ENCODE peak calls at places on chromosomes 4 and X, in six cellular contexts. Y is left ventricle myocardium inferior, A is SK-N-SH, J is transverse colon, D is pancreas, P is thyroid gland. F is an unnamed sample.

GRCh38 chrX:16479206-16479869 is 170.6 kb upstream of the S100G start:
- DNase-seq in Y (no peak), A (no peak), J (no peak), D (no peak), P (no peak), F (no peak)

GRCh38 chr4:73220815-73221214 is 37.8 kb downstream of the ANKRD17 start:
- DNase-seq in Y (no peak), A (no peak), J (no peak), D (no peak), P (no peak), F (no peak)

GRCh38 chr4:145132521-145133098 is 34.5 kb downstream of the ABCE1 start:
- DNase-seq in Y (no peak), A (no peak), J (no peak), D (no peak), P (no peak), F (no peak)

GRCh38 chr4:6584865-6585264 is 9.9 kb downstream of the MAN2B2 start:
- DNase-seq in Y (no peak), A (no peak), J (no peak), D (peak), P (no peak), F (no peak)

GRCh38 chrX:114047558-114047957 is 536.3 kb upstream of the HTR2C start:
- DNase-seq in Y (no peak), A (no peak), J (no peak), D (no peak), P (no peak), F (no peak)

GRCh38 chr4:89111833-89112563 is 665 bp downstream of the TIGD2 start:
- DNase-seq in Y (no peak), A (peak), J (peak), D (no peak), P (no peak), F (peak)

GRCh38 chr4:8291701-8292387 is 22.3 kb downstream of the HTRA3 start:
- DNase-seq in Y (peak), A (no peak), J (no peak), D (peak), P (no peak), F (no peak)

GRCh38 chrX:75547137-75547536 is 24.3 kb upstream of the ZDHHC15 start:
- DNase-seq in Y (no peak), A (no peak), J (no peak), D (no peak), P (no peak), F (no peak)

GRCh38 chr4:6562931-6563901 is 11.8 kb upstream of the MAN2B2 start:
- DNase-seq in Y (no peak), A (peak), J (peak), D (peak), P (no peak), F (no peak)

GRCh38 chr4:90486346-90486745 is 359.2 kb downstream of the CCSER1 start:
- DNase-seq in Y (no peak), A (no peak), J (no peak), D (no peak), P (no peak), F (no peak)

GRCh38 chr4:172141025-172141424 is 327.8 kb downstream of the GALNTL6 start:
- DNase-seq in Y (no peak), A (no peak), J (no peak), D (no peak), P (no peak), F (no peak)

GRCh38 chr4:176256921-176257320 is 12.1 kb downstream of the ASB5 start:
- DNase-seq in Y (no peak), A (no peak), J (no peak), D (no peak), P (no peak), F (no peak)

GRCh38 chr4:83074086-83074704 is 39.2 kb downstream of the COPS4 start:
- DNase-seq in Y (no peak), A (peak), J (peak), D (no peak), P (no peak), F (peak)

GRCh38 chr4:168541608-168541953 is 44.7 kb downstream of the PALLD start:
- DNase-seq in Y (no peak), A (no peak), J (no peak), D (no peak), P (no peak), F (no peak)

GRCh38 chrX:15675490-15675921 is 10.9 kb upstream of the CLTRN start:
- DNase-seq in Y (peak), A (peak), J (peak), D (peak), P (peak), F (peak)

GRCh38 chrX:7570432-7571009 is 272.4 kb upstream of the VCX start:
- DNase-seq in Y (no peak), A (no peak), J (no peak), D (no peak), P (no peak), F (no peak)

GRCh38 chr4:2248821-2249261 is 6.9 kb upstream of the HAUS3 start:
- DNase-seq in Y (no peak), A (peak), J (no peak), D (peak), P (no peak), F (peak)

GRCh38 chr4:67615119-67615518 is 56.6 kb downstream of the STAP1 start:
- DNase-seq in Y (no peak), A (no peak), J (no peak), D (no peak), P (no peak), F (no peak)

GRCh38 chrX:31314921-31315320 is 243.1 kb upstream of the FTHL17 start:
- DNase-seq in Y (no peak), A (no peak), J (no peak), D (no peak), P (no peak), F (no peak)

GRCh38 chr4:121690001-121690400 is 6.8 kb downstream of the ANXA5 start:
- DNase-seq in Y (no peak), A (no peak), J (no peak), D (no peak), P (no peak), F (no peak)

GRCh38 chr4:141465151-141465550 is 171.2 kb upstream of the IL15 start:
- DNase-seq in Y (no peak), A (peak), J (no peak), D (no peak), P (no peak), F (no peak)

GRCh38 chrX:128807367-128807766 is 715.9 kb downstream of the SMARCA1 start:
- DNase-seq in Y (no peak), A (no peak), J (no peak), D (peak), P (no peak), F (no peak)

GRCh38 chr4:6126971-6127745 is 73.2 kb downstream of the JAKMIP1 start:
- DNase-seq in Y (no peak), A (no peak), J (no peak), D (peak), P (no peak), F (no peak)

GRCh38 chr4:174538123-174538875 is 16.0 kb upstream of the HPGD start:
- DNase-seq in Y (no peak), A (no peak), J (no peak), D (no peak), P (no peak), F (no peak)

GRCh38 chr4:6368601-6369000 is 99.0 kb downstream of the WFS1 start:
- DNase-seq in Y (no peak), A (no peak), J (no peak), D (peak), P (no peak), F (no peak)

GRCh38 chr4:59838236-59838635 is 1361.9 kb upstream of the ADGRL3 start:
- DNase-seq in Y (no peak), A (no peak), J (no peak), D (no peak), P (no peak), F (no peak)

GRCh38 chrX:140501940-140502468 is 2.9 kb downstream of the SOX3 start:
- DNase-seq in Y (no peak), A (no peak), J (no peak), D (no peak), P (no peak), F (no peak)

GRCh38 chr4:105624530-105624929 is 72.1 kb downstream of the ARHGEF38 start:
- DNase-seq in Y (peak), A (no peak), J (no peak), D (no peak), P (peak), F (no peak)

GRCh38 chr4:165355900-165356300 is 22.9 kb upstream of the CPE start:
- DNase-seq in Y (no peak), A (peak), J (no peak), D (no peak), P (peak), F (no peak)

GRCh38 chr4:78562687-78563086 is 11.1 kb downstream of the ANXA3 start:
- DNase-seq in Y (no peak), A (no peak), J (no peak), D (no peak), P (no peak), F (no peak)

GRCh38 chr4:108168672-108169562 is at the start of gene LEF1:
- DNase-seq in Y (no peak), A (peak), J (peak), D (peak), P (peak), F (peak)

GRCh38 chrX:110734894-110735541 is 60.6 kb downstream of the CHRDL1 start:
- DNase-seq in Y (no peak), A (no peak), J (no peak), D (no peak), P (no peak), F (no peak)

GRCh38 chr4:32485976-32486375 is 1765.8 kb downstream of the PCDH7 start:
- DNase-seq in Y (no peak), A (no peak), J (no peak), D (no peak), P (no peak), F (no peak)

GRCh38 chrX:155056877-155057792 is 13.8 kb downstream of the CMC4 start:
- DNase-seq in Y (peak), A (peak), J (peak), D (peak), P (peak), F (peak)

GRCh38 chr4:88360791-88361190 is 17.9 kb upstream of the HERC6 start:
- DNase-seq in Y (no peak), A (no peak), J (no peak), D (no peak), P (no peak), F (no peak)

GRCh38 chr4:125316391-125316780 is 1.6 kb downstream of the FAT4 start:
- DNase-seq in Y (peak), A (peak), J (peak), D (no peak), P (peak), F (no peak)

GRCh38 chr4:163598028-163598427 is 103.5 kb downstream of the TMA16 start:
- DNase-seq in Y (no peak), A (no peak), J (no peak), D (no peak), P (no peak), F (no peak)

GRCh38 chrX:119237526-119238035 is 1.5 kb downstream of the PGRMC1 start:
- DNase-seq in Y (no peak), A (no peak), J (no peak), D (no peak), P (no peak), F (no peak)

GRCh38 chr4:138901177-138901576 is 114.4 kb upstream of the NOCT start:
- DNase-seq in Y (no peak), A (no peak), J (no peak), D (no peak), P (no peak), F (no peak)

GRCh38 chrX:6024204-6024603 is 204.5 kb downstream of the NLGN4X start:
- DNase-seq in Y (no peak), A (no peak), J (no peak), D (no peak), P (no peak), F (no peak)
- H3K27ac ChIP-seq in Y (no peak), A (no peak), J (no peak), D (no peak), P (no peak), F (no peak)

DNA sequence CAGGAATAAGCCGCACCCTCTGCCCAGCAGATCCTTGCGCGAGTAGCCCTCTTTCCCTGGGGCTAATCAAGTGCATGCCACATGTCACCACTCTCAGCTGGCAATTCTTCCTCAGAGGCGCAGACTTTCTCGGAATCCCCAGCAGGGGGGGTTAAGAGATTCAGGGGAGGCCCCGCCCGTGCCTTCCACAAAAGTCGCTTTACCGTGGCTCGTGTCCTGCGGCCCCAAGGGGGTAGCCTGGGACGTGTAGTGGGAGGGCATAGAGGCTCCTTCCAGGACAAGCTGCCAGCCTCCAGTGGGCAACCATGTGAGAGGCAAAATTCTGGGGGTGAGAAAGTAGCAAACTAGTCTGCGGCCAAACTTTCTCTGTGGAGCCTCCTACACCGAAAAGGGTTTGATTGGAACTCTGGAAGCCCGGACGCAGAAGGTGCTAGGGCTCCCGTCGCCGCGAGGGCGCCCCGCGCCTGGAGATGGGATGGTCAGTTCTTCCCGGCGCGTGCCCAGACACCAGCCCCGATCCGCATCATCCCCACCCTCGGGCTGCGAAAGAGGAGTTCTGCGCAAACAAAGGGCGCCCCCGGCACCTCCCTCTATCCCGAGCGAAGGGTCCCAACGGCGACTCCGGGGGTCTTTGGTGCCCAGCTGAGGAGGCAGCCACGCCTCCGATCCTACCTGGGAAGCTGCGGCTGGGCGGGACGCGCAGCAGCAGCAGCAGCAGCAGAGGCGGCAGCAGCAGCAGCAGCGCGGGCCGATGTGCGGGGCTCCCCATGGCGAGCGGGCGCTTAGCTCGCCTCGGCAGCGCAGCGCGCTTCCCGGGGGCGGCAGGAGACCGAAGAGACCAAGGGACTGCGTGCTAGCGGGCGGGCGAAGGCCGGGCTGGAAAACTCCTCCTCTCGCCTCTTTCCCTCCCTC is at the start of gene SRPX:
- DNase-seq in Y (peak), A (peak), J (peak), D (peak), P (peak), F (peak)
- TF ChIP-seq CTCF in Y (peak), A (peak), J (peak), D (no peak), P (no peak), F (no peak)

GRCh38 chr4:119136541-119136940 is 909 bp downstream of the MYOZ2 start:
- DNase-seq in Y (no peak), A (no peak), J (no peak), D (no peak), P (no peak), F (no peak)
- H3K4me3 ChIP-seq in Y (peak), A (no peak), J (no peak), D (no peak), P (no peak), F (no peak)

DNA sequence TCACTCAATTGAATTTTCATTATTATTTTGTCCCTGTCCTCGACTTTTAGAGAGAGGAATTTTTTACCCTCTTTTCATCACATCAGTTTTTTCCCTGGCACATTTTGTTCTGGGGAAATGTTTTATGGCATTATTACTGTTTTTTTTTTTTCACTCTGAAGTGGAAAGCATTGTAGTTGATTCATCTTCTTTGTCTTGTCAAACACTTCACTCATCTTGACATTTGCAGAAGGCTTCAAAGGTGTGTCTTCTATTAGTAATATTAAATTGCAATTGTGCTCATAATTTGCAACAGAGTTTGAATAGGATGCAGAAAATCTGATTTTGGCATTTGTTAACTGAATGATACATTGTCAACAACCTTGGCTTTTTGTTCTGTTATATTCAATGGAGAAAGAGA is 545.4 kb upstream of the ARX start:
- DNase-seq in Y (no peak), A (no peak), J (no peak), D (no peak), P (no peak), F (no peak)
- H3K27ac ChIP-seq in Y (no peak), A (no peak), J (no peak), D (no peak), P (no peak), F (no peak)

DNA sequence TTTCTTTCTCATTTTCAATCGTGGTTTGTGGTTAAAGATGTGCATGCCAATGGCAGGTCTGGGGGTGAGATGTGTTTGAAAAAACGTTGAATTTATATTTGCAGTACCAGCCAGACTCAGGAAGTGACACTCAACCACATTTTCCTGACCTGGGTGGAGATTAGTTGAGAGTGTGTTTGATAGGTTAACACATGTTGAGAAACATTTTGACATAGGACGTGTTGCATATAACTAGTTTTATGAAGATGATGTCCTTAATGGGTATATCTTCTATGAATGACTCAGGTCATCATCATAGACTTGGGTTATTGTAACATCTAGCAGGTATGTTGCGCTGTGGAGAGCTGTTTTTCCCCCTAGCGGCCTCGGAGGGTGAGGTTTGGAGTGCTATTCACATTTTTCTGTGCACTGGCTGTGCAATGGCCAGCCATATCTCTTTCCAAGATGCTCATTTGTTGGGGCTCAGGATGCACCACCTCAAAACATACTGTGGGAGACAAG is 21.7 kb upstream of the CD38 start:
- DNase-seq in Y (no peak), A (no peak), J (peak), D (no peak), P (no peak), F (no peak)
- TF ChIP-seq CTCF in Y (no peak), A (no peak), J (no peak), D (no peak), P (no peak), F (no peak)

DNA sequence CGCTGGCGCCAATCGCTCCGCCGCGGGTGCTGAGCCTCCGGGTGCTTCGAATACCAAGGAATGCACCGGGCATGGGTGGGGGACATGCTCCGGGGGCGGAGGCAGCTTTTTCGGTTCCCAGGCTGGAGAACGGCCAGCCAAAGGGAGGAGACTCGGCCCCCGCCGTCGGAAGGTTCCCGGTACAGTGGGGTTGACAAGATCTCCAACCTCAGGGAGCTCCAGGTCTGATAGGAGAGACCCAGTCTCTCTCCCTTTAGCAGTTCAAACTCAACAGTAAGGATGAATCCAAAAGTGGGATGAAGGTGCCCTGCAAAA is 29.1 kb upstream of the BCORL1 start:
- DNase-seq in Y (no peak), A (no peak), J (no peak), D (no peak), P (no peak), F (no peak)
- H3K4me3 ChIP-seq in Y (peak), A (no peak), J (peak), D (no peak), P (no peak), F (no peak)

DNA sequence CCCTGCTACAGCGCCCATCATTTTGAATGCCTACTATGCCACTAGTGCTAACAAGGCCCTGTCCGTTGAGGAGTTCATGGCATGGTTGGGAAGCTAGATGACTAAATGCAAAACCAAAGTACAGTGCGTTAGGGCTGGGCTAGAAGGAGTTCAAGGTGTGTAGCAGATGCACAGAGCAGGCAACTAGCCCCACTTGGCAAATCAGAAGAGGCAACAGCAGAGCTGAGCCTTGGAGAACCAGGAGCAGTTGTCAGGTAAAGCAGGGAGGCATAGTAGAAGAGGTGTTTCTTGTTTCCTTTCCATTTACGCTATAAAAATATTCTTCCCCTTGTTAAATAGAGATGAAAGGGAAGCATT is 146.6 kb upstream of the CPEB2 start:
- DNase-seq in Y (no peak), A (no peak), J (no peak), D (no peak), P (no peak), F (no peak)
- H3K27ac ChIP-seq in Y (no peak), A (peak), J (peak), D (peak), P (no peak), F (no peak)

DNA sequence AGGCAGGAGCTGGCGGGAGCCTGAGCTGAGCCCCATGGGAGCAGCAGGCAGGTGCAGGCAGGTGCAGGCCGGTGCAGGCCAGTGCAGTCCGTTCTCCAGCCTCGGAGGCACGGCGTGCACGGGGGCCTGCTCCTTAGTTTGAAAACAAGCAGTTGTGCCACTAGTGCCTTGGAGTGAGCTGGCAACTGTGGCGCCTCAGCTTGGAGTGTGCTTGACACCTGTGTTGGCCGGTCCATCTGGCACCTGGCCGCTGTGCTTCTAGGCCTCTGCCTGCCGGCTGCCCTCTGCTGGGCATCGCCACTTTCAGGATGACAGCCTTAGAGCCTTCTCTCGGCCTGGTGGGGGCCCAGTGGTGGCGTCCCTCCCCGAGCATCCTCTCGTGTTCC is 47.9 kb downstream of the RGS12 start:
- DNase-seq in Y (no peak), A (no peak), J (no peak), D (peak), P (peak), F (peak)
- TF ChIP-seq CTCF in Y (peak), A (no peak), J (no peak), D (no peak), P (no peak), F (no peak)

F was measured in adrenal gland.